ENCODE peak calls at places on chromosomes 5 and 9, in six cellular contexts. W, C, F, X, T and J are unnamed samples.

GRCh38 chr9:127915801-127916664 is 808 bp downstream of the ST6GALNAC4 start:
- DNase-seq in W (no peak), C (no peak), F (no peak), X (no peak), T (no peak), J (no peak)

GRCh38 chr5:1874348-1874747 is 8.4 kb downstream of the IRX4 start:
- DNase-seq in W (no peak), C (no peak), F (no peak), X (no peak), T (no peak), J (no peak)

GRCh38 chr9:127644943-127645342 is 32.9 kb downstream of the STXBP1 start:
- DNase-seq in W (peak; percentile 63), C (peak; percentile 59), F (no peak), X (no peak), T (no peak), J (no peak)

GRCh38 chr5:168017313-168017712 is 274.1 kb upstream of the WWC1 start:
- DNase-seq in W (no peak), C (no peak), F (no peak), X (no peak), T (no peak), J (no peak)

GRCh38 chr5:139783436-139783955 is 12.1 kb upstream of the PSD2 start:
- DNase-seq in W (no peak), C (no peak), F (no peak), X (no peak), T (no peak), J (no peak)

GRCh38 chr5:9239071-9239470 is 306.8 kb downstream of the SEMA5A start:
- DNase-seq in W (peak; percentile 44), C (no peak), F (no peak), X (peak; percentile 51), T (no peak), J (no peak)

GRCh38 chr5:115816226-115817042 is at the start of gene CDO1:
- DNase-seq in W (peak; percentile 65), C (peak; percentile 61), F (no peak), X (no peak), T (no peak), J (peak; percentile 44)

GRCh38 chr5:163565931-163566608 is 60.7 kb downstream of the MAT2B start:
- DNase-seq in W (peak; percentile 50), C (no peak), F (no peak), X (no peak), T (no peak), J (no peak)

GRCh38 chr5:74865799-74866652 is at the start of gene FAM169A:
- DNase-seq in W (peak; percentile 77), C (peak; percentile 57), F (no peak), X (no peak), T (peak; percentile 57), J (peak; percentile 75)

GRCh38 chr5:122102825-122103224 is 24.8 kb upstream of the LOX start:
- DNase-seq in W (no peak), C (no peak), F (no peak), X (peak; percentile 36), T (no peak), J (no peak)

GRCh38 chr5:84885479-84886258 is 501.0 kb upstream of the EDIL3 start:
- DNase-seq in W (no peak), C (peak; percentile 59), F (no peak), X (peak; percentile 5), T (no peak), J (no peak)

GRCh38 chr5:5105531-5105930 is 34.6 kb upstream of the ADAMTS16 start:
- DNase-seq in W (no peak), C (no peak), F (no peak), X (peak; percentile 24), T (no peak), J (no peak)

GRCh38 chr9:87644659-87645058 is 81.3 kb upstream of the CTSL start:
- DNase-seq in W (no peak), C (no peak), F (no peak), X (no peak), T (no peak), J (no peak)

GRCh38 chr5:65790371-65791163 is 68.6 kb downstream of the NLN start:
- DNase-seq in W (no peak), C (no peak), F (no peak), X (no peak), T (no peak), J (no peak)

GRCh38 chr9:86675805-86676204 is 271.5 kb downstream of the GAS1 start:
- DNase-seq in W (no peak), C (no peak), F (no peak), X (no peak), T (no peak), J (no peak)